ENCODE peak calls at places on chromosome 18, in four cellular contexts. S, Y, Z and G are unnamed samples.

GRCh38 chr18:68940039-68940438 is 142.2 kb downstream of the CCDC102B start:
- DNase-seq in S (no peak), Y (no peak), Z (no peak), G (no peak)

GRCh38 chr18:54812885-54813284 is 15.4 kb upstream of the RAB27B start:
- DNase-seq in S (no peak), Y (no peak), Z (no peak), G (no peak)

GRCh38 chr18:48813833-48814489 is 136.8 kb downstream of the SMAD7 start:
- DNase-seq in S (no peak), Y (no peak), Z (no peak), G (no peak)

GRCh38 chr18:73613706-73614340 is 533.8 kb downstream of the FBXO15 start:
- DNase-seq in S (no peak), Y (no peak), Z (no peak), G (no peak)

GRCh38 chr18:58113337-58113736 is 69.3 kb downstream of the NEDD4L start:
- DNase-seq in S (no peak), Y (no peak), Z (no peak), G (no peak)

GRCh38 chr18:68394705-68395104 is 320.2 kb downstream of the TMX3 start:
- DNase-seq in S (no peak), Y (no peak), Z (peak), G (no peak)

GRCh38 chr18:74556166-74556565 is 21.9 kb downstream of the CNDP1 start:
- DNase-seq in S (no peak), Y (no peak), Z (no peak), G (no peak)

GRCh38 chr18:73462092-73462491 is 594.3 kb upstream of the NETO1 start:
- DNase-seq in S (no peak), Y (no peak), Z (no peak), G (no peak)

GRCh38 chr18:44758821-44759624 is 78.3 kb downstream of the SETBP1 start:
- DNase-seq in S (no peak), Y (peak), Z (no peak), G (no peak)

GRCh38 chr18:21307578-21307977 is 65.5 kb downstream of the GREB1L start:
- DNase-seq in S (no peak), Y (no peak), Z (no peak), G (no peak)

GRCh38 chr18:56168049-56168781 is 470.2 kb downstream of the TXNL1 start:
- DNase-seq in S (no peak), Y (no peak), Z (peak), G (no peak)

GRCh38 chr18:69898241-69898861 is 49.3 kb downstream of the CD226 start:
- DNase-seq in S (no peak), Y (no peak), Z (no peak), G (no peak)

GRCh38 chr18:31429623-31430022 is 17.9 kb upstream of the DSG3 start:
- DNase-seq in S (no peak), Y (no peak), Z (no peak), G (no peak)

GRCh38 chr18:9117980-9118841 is 15.7 kb downstream of the NDUFV2 start:
- DNase-seq in S (no peak), Y (no peak), Z (no peak), G (no peak)

GRCh38 chr18:58900015-58900649 is 35.5 kb downstream of the ZNF532 start:
- DNase-seq in S (no peak), Y (no peak), Z (no peak), G (no peak)

GRCh38 chr18:60019463-60019840 is 119.7 kb downstream of the PMAIP1 start:
- DNase-seq in S (no peak), Y (no peak), Z (peak), G (no peak)

GRCh38 chr18:55272510-55273243 is 313.4 kb upstream of the CCDC68 start:
- DNase-seq in S (no peak), Y (no peak), Z (peak), G (no peak)

GRCh38 chr18:8989017-8989416 is 113.5 kb upstream of the NDUFV2 start:
- DNase-seq in S (no peak), Y (no peak), Z (no peak), G (no peak)

GRCh38 chr18:79195716-79196683 is 126.8 kb downstream of the ATP9B start:
- DNase-seq in S (peak), Y (no peak), Z (no peak), G (no peak)

GRCh38 chr18:23143059-23143831 is 8.0 kb downstream of the CABLES1 start:
- DNase-seq in S (no peak), Y (no peak), Z (no peak), G (no peak)

GRCh38 chr18:41761329-41762028 is 193.6 kb upstream of the PIK3C3 start:
- DNase-seq in S (no peak), Y (no peak), Z (peak), G (no peak)

GRCh38 chr18:48659188-48660009 is 120.6 kb downstream of the CTIF start:
- DNase-seq in S (no peak), Y (no peak), Z (no peak), G (no peak)

GRCh38 chr18:28457784-28458183 is 280.9 kb upstream of the CDH2 start:
- DNase-seq in S (no peak), Y (no peak), Z (no peak), G (no peak)

GRCh38 chr18:2846241-2846637 is 567 bp upstream of the EMILIN2 start:
- DNase-seq in S (no peak), Y (no peak), Z (peak), G (no peak)

GRCh38 chr18:32372381-32373061 is 98.2 kb downstream of the GAREM1 start:
- DNase-seq in S (peak), Y (no peak), Z (no peak), G (peak)

GRCh38 chr18:12246849-12247808 is 7.0 kb upstream of the CIDEA start:
- DNase-seq in S (no peak), Y (no peak), Z (no peak), G (no peak)

GRCh38 chr18:59565957-59566356 is 131.3 kb downstream of the CCBE1 start:
- DNase-seq in S (no peak), Y (no peak), Z (no peak), G (no peak)

GRCh38 chr18:66993492-66993891 is 389.6 kb upstream of the CDH19 start:
- DNase-seq in S (no peak), Y (no peak), Z (no peak), G (no peak)

GRCh38 chr18:905307-905947 is 756 bp downstream of the ADCYAP1 start:
- DNase-seq in S (peak), Y (no peak), Z (no peak), G (no peak)

GRCh38 chr18:9025104-9025838 is 77.2 kb upstream of the NDUFV2 start:
- DNase-seq in S (no peak), Y (no peak), Z (peak), G (no peak)